ENCODE peak calls at places on chromosomes 4 and X, in ten cellular contexts. H is stimulated activated CD8-positive, alpha-beta memory T cell treated with anti-CD3 and anti-CD28 coated beads, Interleukin-2, amount 100 ng/mL, for 48 hours; Y is DMS153; O is brain pericyte; X is AG08395; V is M059J; R is ACHN; A is neural progenitor cell; P is cerebellum; E is CD4-positive, alpha-beta T cell. I is an unnamed sample.

GRCh38 chrX:49186125-49187027 is at the start of gene PRICKLE3:
- DNase-seq in H (peak), Y (peak), O (no peak), X (peak), V (peak), R (peak), A (peak), P (no peak), E (peak), I (no peak)

GRCh38 chrX:2875798-2876399 is 47.2 kb downstream of the GYG2 start:
- DNase-seq in H (no peak), Y (no peak), O (no peak), X (peak), V (peak), R (peak), A (peak), P (no peak), E (no peak), I (no peak)

GRCh38 chr4:105895609-105896460 is 564 bp downstream of the NPNT start:
- DNase-seq in H (no peak), Y (no peak), O (no peak), X (no peak), V (peak), R (peak), A (peak), P (no peak), E (no peak), I (no peak)

GRCh38 chr4:72525938-72526337 is 43.1 kb downstream of the ADAMTS3 start:
- DNase-seq in H (no peak), Y (no peak), O (peak), X (no peak), V (peak), R (peak), A (no peak), P (no peak), E (no peak), I (no peak)

GRCh38 chrX:53704854-53705253 is 18.3 kb upstream of the HUWE1 start:
- DNase-seq in H (no peak), Y (no peak), O (no peak), X (no peak), V (no peak), R (no peak), A (no peak), P (no peak), E (no peak), I (no peak)

GRCh38 chrX:139738581-139738980 is 30.6 kb upstream of the MCF2 start:
- DNase-seq in H (no peak), Y (peak), O (no peak), X (no peak), V (peak), R (no peak), A (no peak), P (no peak), E (no peak), I (no peak)

GRCh38 chr4:15765910-15766703 is 12.0 kb upstream of the CD38 start:
- DNase-seq in H (no peak), Y (no peak), O (no peak), X (no peak), V (peak), R (no peak), A (no peak), P (no peak), E (no peak), I (no peak)

GRCh38 chrX:86103061-86103460 is 45.2 kb upstream of the DACH2 start:
- DNase-seq in H (no peak), Y (no peak), O (no peak), X (no peak), V (no peak), R (no peak), A (no peak), P (no peak), E (no peak), I (no peak)

GRCh38 chr4:123802933-123803332 is 406.3 kb downstream of the SPRY1 start:
- DNase-seq in H (no peak), Y (no peak), O (no peak), X (no peak), V (no peak), R (no peak), A (no peak), P (no peak), E (no peak), I (no peak)

GRCh38 chr4:109560687-109561452 is 824 bp downstream of the MCUB start:
- DNase-seq in H (peak), Y (no peak), O (no peak), X (peak), V (peak), R (peak), A (peak), P (peak), E (peak), I (no peak)

GRCh38 chr4:156969136-156969535 is 2.5 kb downstream of the PDGFC start:
- DNase-seq in H (no peak), Y (no peak), O (no peak), X (no peak), V (no peak), R (no peak), A (no peak), P (no peak), E (no peak), I (no peak)

GRCh38 chrX:120560405-120560841 is 339 bp downstream of the CUL4B start:
- DNase-seq in H (no peak), Y (peak), O (no peak), X (no peak), V (no peak), R (peak), A (no peak), P (no peak), E (peak), I (no peak)

GRCh38 chrX:68462197-68462596 is 28.9 kb upstream of the OPHN1 start:
- DNase-seq in H (no peak), Y (no peak), O (no peak), X (no peak), V (peak), R (no peak), A (no peak), P (no peak), E (no peak), I (no peak)

GRCh38 chr4:119946359-119946758 is 120.3 kb downstream of the MAD2L1 start:
- DNase-seq in H (no peak), Y (no peak), O (no peak), X (no peak), V (no peak), R (no peak), A (no peak), P (no peak), E (no peak), I (no peak)

GRCh38 chr4:168604496-168605373 is 107.9 kb downstream of the PALLD start:
- DNase-seq in H (no peak), Y (no peak), O (no peak), X (peak), V (peak), R (peak), A (peak), P (no peak), E (no peak), I (peak)

GRCh38 chr4:7372673-7373072 is 62.1 kb downstream of the PSAPL1 start:
- DNase-seq in H (no peak), Y (no peak), O (no peak), X (no peak), V (no peak), R (no peak), A (no peak), P (no peak), E (no peak), I (no peak)

GRCh38 chr4:120591038-120591437 is 331.5 kb downstream of the PRDM5 start:
- DNase-seq in H (no peak), Y (no peak), O (no peak), X (no peak), V (no peak), R (no peak), A (peak), P (no peak), E (no peak), I (no peak)

GRCh38 chr4:77636902-77637301 is 31.3 kb downstream of the CXCL13 start:
- DNase-seq in H (no peak), Y (peak), O (peak), X (peak), V (peak), R (no peak), A (no peak), P (no peak), E (no peak), I (no peak)

GRCh38 chrX:46642145-46642544 is 68.6 kb downstream of the CHST7 start:
- DNase-seq in H (no peak), Y (no peak), O (no peak), X (no peak), V (peak), R (peak), A (peak), P (no peak), E (no peak), I (peak)

GRCh38 chrX:24859211-24859841 is 156.4 kb downstream of the ARX start:
- DNase-seq in H (no peak), Y (no peak), O (no peak), X (no peak), V (no peak), R (no peak), A (peak), P (peak), E (no peak), I (no peak)

GRCh38 chrX:13396887-13397286 is 77.0 kb upstream of the ATXN3L start:
- DNase-seq in H (no peak), Y (no peak), O (no peak), X (peak), V (peak), R (peak), A (no peak), P (no peak), E (no peak), I (no peak)

GRCh38 chr4:158051401-158052235 is 121.2 kb downstream of the GASK1B start:
- DNase-seq in H (no peak), Y (no peak), O (peak), X (peak), V (peak), R (no peak), A (no peak), P (no peak), E (no peak), I (no peak)

GRCh38 chr4:122890142-122890769 is 32.1 kb downstream of the NUDT6 start:
- DNase-seq in H (no peak), Y (no peak), O (no peak), X (no peak), V (peak), R (no peak), A (no peak), P (no peak), E (no peak), I (no peak)

GRCh38 chr4:119536572-119537528 is 91.8 kb downstream of the PDE5A start:
- DNase-seq in H (no peak), Y (no peak), O (no peak), X (peak), V (peak), R (no peak), A (peak), P (no peak), E (no peak), I (no peak)